ENCODE peak calls at places on chromosome 3, in eight cellular contexts. One of them, this sample, is unnamed. For H3K27me3, the result is how much of the 10 kb centered on the place peaks cover.

GRCh38 chr3:195208183-195208582 is 62.8 kb downstream of the XXYLT1 start:
- DNase-seq in IMR-90: no peak
- DNase-seq in spleen: no peak
- DNase-seq in transverse colon: peak
- DNase-seq in HepG2: no peak
- DNase-seq in uterus: peak
- DNase-seq in body of pancreas: no peak
- DNase-seq in heart left ventricle: no peak
- DNase-seq in this sample: no peak

GRCh38 chr3:28840976-28841376 is 439.9 kb upstream of the RBMS3 start:
- DNase-seq in IMR-90: no peak
- DNase-seq in spleen: no peak
- DNase-seq in transverse colon: no peak
- DNase-seq in HepG2: no peak
- DNase-seq in uterus: no peak
- DNase-seq in body of pancreas: no peak
- DNase-seq in heart left ventricle: no peak
- DNase-seq in this sample: no peak

GRCh38 chr3:124142389-124142970 is 150.6 kb upstream of the ROPN1 start:
- DNase-seq in IMR-90: no peak
- DNase-seq in spleen: no peak
- DNase-seq in transverse colon: no peak
- DNase-seq in HepG2: no peak
- DNase-seq in uterus: peak
- DNase-seq in body of pancreas: no peak
- DNase-seq in heart left ventricle: peak
- DNase-seq in this sample: no peak

GRCh38 chr3:193240850-193241706 is at the start of gene PLAAT1:
- DNase-seq in IMR-90: peak
- DNase-seq in spleen: peak
- DNase-seq in transverse colon: peak
- DNase-seq in HepG2: no peak
- DNase-seq in uterus: peak
- DNase-seq in body of pancreas: peak
- DNase-seq in heart left ventricle: peak
- DNase-seq in this sample: peak

GRCh38 chr3:194893121-194893979 is 207.7 kb downstream of the FAM43A start:
- DNase-seq in IMR-90: no peak
- DNase-seq in spleen: no peak
- DNase-seq in transverse colon: no peak
- DNase-seq in HepG2: no peak
- DNase-seq in uterus: no peak
- DNase-seq in body of pancreas: no peak
- DNase-seq in heart left ventricle: no peak
- DNase-seq in this sample: no peak

GRCh38 chr3:43525941-43526607 is 95.7 kb downstream of the ANO10 start:
- DNase-seq in IMR-90: peak
- DNase-seq in spleen: no peak
- DNase-seq in transverse colon: no peak
- DNase-seq in HepG2: no peak
- DNase-seq in uterus: no peak
- DNase-seq in body of pancreas: no peak
- DNase-seq in heart left ventricle: no peak
- DNase-seq in this sample: no peak

GRCh38 chr3:140529096-140529495 is 148.8 kb upstream of the TRIM42 start:
- DNase-seq in IMR-90: peak
- DNase-seq in spleen: no peak
- DNase-seq in transverse colon: no peak
- DNase-seq in HepG2: no peak
- DNase-seq in uterus: no peak
- DNase-seq in body of pancreas: no peak
- DNase-seq in heart left ventricle: no peak
- DNase-seq in this sample: no peak

GRCh38 chr3:81872566-81872965 is 111.1 kb upstream of the GBE1 start:
- DNase-seq in IMR-90: no peak
- DNase-seq in spleen: no peak
- DNase-seq in transverse colon: no peak
- DNase-seq in HepG2: no peak
- DNase-seq in uterus: no peak
- DNase-seq in body of pancreas: no peak
- DNase-seq in heart left ventricle: no peak
- DNase-seq in this sample: no peak

GRCh38 chr3:71910107-71910506 is 125.2 kb upstream of the PROK2 start:
- DNase-seq in IMR-90: no peak
- DNase-seq in spleen: no peak
- DNase-seq in transverse colon: no peak
- DNase-seq in HepG2: no peak
- DNase-seq in uterus: no peak
- DNase-seq in body of pancreas: no peak
- DNase-seq in heart left ventricle: no peak
- DNase-seq in this sample: no peak
- TF ChIP-seq POLR2A in IMR-90: no peak
- TF ChIP-seq POLR2A in spleen: no peak
- TF ChIP-seq POLR2A in transverse colon: no peak
- TF ChIP-seq POLR2A in HepG2: no peak
- TF ChIP-seq POLR2A in uterus: no peak
- TF ChIP-seq POLR2A in body of pancreas: no peak
- TF ChIP-seq POLR2A in heart left ventricle: no peak
- TF ChIP-seq POLR2A in this sample: no peak

GRCh38 chr3:170679190-170679589 is 93.3 kb upstream of the SLC7A14 start:
- DNase-seq in IMR-90: no peak
- DNase-seq in spleen: no peak
- DNase-seq in transverse colon: no peak
- DNase-seq in HepG2: no peak
- DNase-seq in uterus: no peak
- DNase-seq in body of pancreas: no peak
- DNase-seq in heart left ventricle: no peak
- DNase-seq in this sample: no peak

GRCh38 chr3:170680593-170680992 is 94.7 kb upstream of the SLC7A14 start:
- DNase-seq in IMR-90: no peak
- DNase-seq in spleen: no peak
- DNase-seq in transverse colon: no peak
- DNase-seq in HepG2: no peak
- DNase-seq in uterus: no peak
- DNase-seq in body of pancreas: no peak
- DNase-seq in heart left ventricle: no peak
- DNase-seq in this sample: no peak
- H3K27me3 ChIP-seq in IMR-90: under half
- H3K27me3 ChIP-seq in spleen: under half
- H3K27me3 ChIP-seq in transverse colon: under half
- H3K27me3 ChIP-seq in HepG2: under half
- H3K27me3 ChIP-seq in uterus: under half
- H3K27me3 ChIP-seq in body of pancreas: under half
- H3K27me3 ChIP-seq in heart left ventricle: under half
- H3K27me3 ChIP-seq in this sample: under half

GRCh38 chr3:74561881-74562280 is 52.6 kb downstream of the CNTN3 start:
- DNase-seq in IMR-90: peak
- DNase-seq in spleen: no peak
- DNase-seq in transverse colon: no peak
- DNase-seq in HepG2: no peak
- DNase-seq in uterus: no peak
- DNase-seq in body of pancreas: no peak
- DNase-seq in heart left ventricle: no peak
- DNase-seq in this sample: no peak
- TF ChIP-seq POLR2A in IMR-90: no peak
- TF ChIP-seq POLR2A in spleen: no peak
- TF ChIP-seq POLR2A in transverse colon: no peak
- TF ChIP-seq POLR2A in HepG2: no peak
- TF ChIP-seq POLR2A in uterus: no peak
- TF ChIP-seq POLR2A in body of pancreas: no peak
- TF ChIP-seq POLR2A in heart left ventricle: no peak
- TF ChIP-seq POLR2A in this sample: no peak

GRCh38 chr3:159669753-159670152 is 318.9 kb upstream of the IL12A start:
- DNase-seq in IMR-90: peak
- DNase-seq in spleen: no peak
- DNase-seq in transverse colon: no peak
- DNase-seq in HepG2: no peak
- DNase-seq in uterus: no peak
- DNase-seq in body of pancreas: no peak
- DNase-seq in heart left ventricle: no peak
- DNase-seq in this sample: no peak

GRCh38 chr3:159672728-159673471 is 315.7 kb upstream of the IL12A start:
- DNase-seq in IMR-90: no peak
- DNase-seq in spleen: no peak
- DNase-seq in transverse colon: no peak
- DNase-seq in HepG2: no peak
- DNase-seq in uterus: no peak
- DNase-seq in body of pancreas: no peak
- DNase-seq in heart left ventricle: no peak
- DNase-seq in this sample: no peak

GRCh38 chr3:159679900-159680299 is 308.7 kb upstream of the IL12A start:
- DNase-seq in IMR-90: no peak
- DNase-seq in spleen: no peak
- DNase-seq in transverse colon: no peak
- DNase-seq in HepG2: no peak
- DNase-seq in uterus: no peak
- DNase-seq in body of pancreas: no peak
- DNase-seq in heart left ventricle: no peak
- DNase-seq in this sample: no peak

GRCh38 chr3:159674583-159674982 is 314.1 kb upstream of the IL12A start:
- DNase-seq in IMR-90: no peak
- DNase-seq in spleen: no peak
- DNase-seq in transverse colon: no peak
- DNase-seq in HepG2: no peak
- DNase-seq in uterus: no peak
- DNase-seq in body of pancreas: no peak
- DNase-seq in heart left ventricle: no peak
- DNase-seq in this sample: no peak

DNA sequence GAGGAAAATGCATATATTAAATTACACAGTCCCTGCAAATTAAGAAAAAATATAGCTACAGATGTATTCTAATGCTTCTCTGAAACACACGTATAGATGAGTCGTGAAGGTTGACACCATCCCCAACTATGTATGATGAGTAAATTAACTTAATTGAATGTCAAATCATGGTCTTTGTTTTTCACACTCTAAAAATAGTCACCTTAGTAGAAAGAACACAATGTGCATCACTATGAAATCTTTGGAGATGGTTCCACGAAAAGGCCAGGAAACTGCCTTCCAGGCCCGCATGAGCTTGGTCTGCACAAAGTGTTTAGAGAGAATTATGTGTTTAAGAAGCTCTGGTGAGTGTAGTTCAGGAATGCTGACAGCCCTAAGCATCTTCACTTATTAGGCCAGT is 313.4 kb upstream of the IL12A start:
- DNase-seq in IMR-90: no peak
- DNase-seq in spleen: no peak
- DNase-seq in transverse colon: no peak
- DNase-seq in HepG2: no peak
- DNase-seq in uterus: no peak
- DNase-seq in body of pancreas: no peak
- DNase-seq in heart left ventricle: no peak
- DNase-seq in this sample: no peak
- H3K27me3 ChIP-seq in IMR-90: under half
- H3K27me3 ChIP-seq in spleen: under half
- H3K27me3 ChIP-seq in transverse colon: under half
- H3K27me3 ChIP-seq in HepG2: under half
- H3K27me3 ChIP-seq in uterus: under half
- H3K27me3 ChIP-seq in body of pancreas: under half
- H3K27me3 ChIP-seq in heart left ventricle: under half
- H3K27me3 ChIP-seq in this sample: under half

DNA sequence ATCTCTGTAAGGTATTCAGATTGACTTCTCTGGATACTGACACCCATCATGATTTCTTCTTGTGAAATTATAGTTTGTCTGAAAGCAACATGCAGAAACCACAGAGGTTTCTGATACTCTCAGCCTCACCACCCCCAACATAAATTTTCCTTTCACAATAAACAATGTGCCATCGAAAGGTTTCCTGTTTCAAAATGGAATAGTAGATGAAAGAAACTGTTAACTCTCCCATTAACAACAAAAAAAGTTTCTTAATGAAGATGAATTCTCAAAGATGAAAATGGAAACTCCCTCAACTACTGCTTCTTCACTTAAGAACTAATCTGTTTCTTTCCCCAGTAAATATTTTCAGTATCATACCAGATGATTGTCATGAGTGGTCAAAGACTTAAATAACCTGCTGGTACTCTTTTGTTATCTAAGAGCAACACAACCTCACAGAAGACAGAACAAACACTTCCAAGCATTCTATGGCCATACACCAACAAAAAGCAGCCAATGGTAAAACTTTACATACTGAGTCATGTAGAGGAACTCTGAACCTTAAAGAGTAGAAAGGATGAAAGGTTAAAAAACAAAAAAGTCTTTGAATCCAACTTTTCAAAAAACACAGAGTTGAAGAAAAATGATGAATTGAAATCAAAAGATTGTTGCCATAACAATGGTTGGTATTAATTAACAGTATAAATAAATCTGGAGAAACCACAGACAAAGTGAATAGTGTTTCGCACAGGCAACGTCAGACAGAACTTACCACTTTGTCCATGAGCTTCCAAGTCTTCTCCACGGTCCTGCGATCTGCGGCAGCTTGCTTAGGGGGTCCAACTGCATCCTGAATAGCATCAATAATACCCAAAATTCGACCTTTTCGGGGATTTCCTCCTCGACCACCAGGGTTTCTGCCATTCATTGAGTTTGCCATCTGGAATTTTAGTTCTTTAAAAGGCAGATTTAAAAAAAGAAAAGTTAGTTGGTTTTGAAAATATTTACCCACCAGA is 1.9 kb downstream of the CBLB start:
- DNase-seq in IMR-90: peak
- DNase-seq in spleen: no peak
- DNase-seq in transverse colon: no peak
- DNase-seq in HepG2: peak
- DNase-seq in uterus: no peak
- DNase-seq in body of pancreas: no peak
- DNase-seq in heart left ventricle: peak
- DNase-seq in this sample: no peak
- TF ChIP-seq POLR2A in IMR-90: peak
- TF ChIP-seq POLR2A in spleen: no peak
- TF ChIP-seq POLR2A in transverse colon: no peak
- TF ChIP-seq POLR2A in HepG2: no peak
- TF ChIP-seq POLR2A in uterus: peak
- TF ChIP-seq POLR2A in body of pancreas: no peak
- TF ChIP-seq POLR2A in heart left ventricle: no peak
- TF ChIP-seq POLR2A in this sample: no peak

GRCh38 chr3:168870892-168871291 is 775.2 kb upstream of the GOLIM4 start:
- DNase-seq in IMR-90: no peak
- DNase-seq in spleen: no peak
- DNase-seq in transverse colon: no peak
- DNase-seq in HepG2: peak
- DNase-seq in uterus: no peak
- DNase-seq in body of pancreas: peak
- DNase-seq in heart left ventricle: no peak
- DNase-seq in this sample: no peak
- H3K27me3 ChIP-seq in IMR-90: under half
- H3K27me3 ChIP-seq in spleen: under half
- H3K27me3 ChIP-seq in transverse colon: under half
- H3K27me3 ChIP-seq in HepG2: under half
- H3K27me3 ChIP-seq in uterus: under half
- H3K27me3 ChIP-seq in body of pancreas: under half
- H3K27me3 ChIP-seq in heart left ventricle: under half
- H3K27me3 ChIP-seq in this sample: under half

GRCh38 chr3:127761101-127761802 is 61.1 kb downstream of the MGLL start:
- DNase-seq in IMR-90: no peak
- DNase-seq in spleen: peak
- DNase-seq in transverse colon: peak
- DNase-seq in HepG2: no peak
- DNase-seq in uterus: no peak
- DNase-seq in body of pancreas: no peak
- DNase-seq in heart left ventricle: no peak
- DNase-seq in this sample: no peak
- TF ChIP-seq POLR2A in IMR-90: no peak
- TF ChIP-seq POLR2A in spleen: no peak
- TF ChIP-seq POLR2A in transverse colon: no peak
- TF ChIP-seq POLR2A in HepG2: no peak
- TF ChIP-seq POLR2A in uterus: no peak
- TF ChIP-seq POLR2A in body of pancreas: no peak
- TF ChIP-seq POLR2A in heart left ventricle: no peak
- TF ChIP-seq POLR2A in this sample: no peak

GRCh38 chr3:10557783-10558373 is 52.5 kb upstream of the ATP2B2 start:
- DNase-seq in IMR-90: peak
- DNase-seq in spleen: no peak
- DNase-seq in transverse colon: no peak
- DNase-seq in HepG2: no peak
- DNase-seq in uterus: no peak
- DNase-seq in body of pancreas: no peak
- DNase-seq in heart left ventricle: peak
- DNase-seq in this sample: no peak
- H3K27me3 ChIP-seq in IMR-90: under half
- H3K27me3 ChIP-seq in spleen: under half
- H3K27me3 ChIP-seq in transverse colon: under half
- H3K27me3 ChIP-seq in HepG2: under half
- H3K27me3 ChIP-seq in uterus: under half
- H3K27me3 ChIP-seq in body of pancreas: under half
- H3K27me3 ChIP-seq in heart left ventricle: under half
- H3K27me3 ChIP-seq in this sample: under half